ENCODE peak calls at places on chromosomes 4 and X, in four cellular contexts. I is tibial artery, C is vagina, F is cardiac fibroblast. M is an unnamed sample.

GRCh38 chrX:13646154-13646549 is 6.8 kb upstream of the TCEANC start:
- DNase-seq in F (peak; percentile 72), C (no peak), I (peak; percentile 58), M (peak; percentile 37)

GRCh38 chr4:123741906-123742305 is 345.3 kb downstream of the SPRY1 start:
- DNase-seq in C (no peak), F (peak; percentile 55), I (no peak), M (no peak)

GRCh38 chr4:925771-926500 is 6.2 kb downstream of the GAK start:
- DNase-seq in I (no peak), C (no peak), F (no peak), M (no peak)

GRCh38 chrX:25524150-25524549 is 508.4 kb upstream of the ARX start:
- DNase-seq in F (peak; percentile 69), I (no peak), C (no peak), M (peak; percentile 45)

GRCh38 chr4:69025191-69025998 is 70.9 kb upstream of the UGT2B7 start:
- DNase-seq in F (no peak), I (no peak), C (no peak), M (no peak)

GRCh38 chr4:43680416-43680815 is 768.2 kb downstream of the KCTD8 start:
- DNase-seq in F (no peak), C (no peak), I (no peak), M (no peak)

GRCh38 chrX:31038585-31039326 is 33.1 kb downstream of the FTHL17 start:
- DNase-seq in I (peak; percentile 20), C (no peak), F (peak; percentile 61), M (peak; percentile 14)

GRCh38 chrX:11474576-11474975 is 181.4 kb downstream of the AMELX start:
- DNase-seq in C (no peak), I (peak; percentile 21), F (peak; percentile 61), M (no peak)

GRCh38 chr4:181701911-181702310 is 541.3 kb upstream of the TENM3 start:
- DNase-seq in C (no peak), I (no peak), F (no peak), M (no peak)

GRCh38 chrX:3950373-3950772 is 236.9 kb upstream of the PRKX start:
- DNase-seq in I (no peak), F (no peak), C (no peak), M (no peak)

GRCh38 chrX:75603833-75604232 is 81.0 kb upstream of the ZDHHC15 start:
- DNase-seq in C (no peak), F (peak; percentile 33), I (no peak), M (peak; percentile 20)

GRCh38 chr4:65661469-65661868 is 8.8 kb downstream of the EPHA5 start:
- DNase-seq in C (no peak), I (no peak), F (no peak), M (no peak)

GRCh38 chrX:29281078-29281742 is 694.0 kb downstream of the IL1RAPL1 start:
- DNase-seq in C (no peak), I (no peak), F (no peak), M (no peak)

GRCh38 chr4:40196724-40197281 is at the start of gene RHOH:
- DNase-seq in I (no peak), F (no peak), C (no peak), M (no peak)

GRCh38 chrX:40167240-40168182 is 69.8 kb upstream of the BCOR start:
- DNase-seq in C (no peak), F (no peak), I (no peak), M (no peak)

GRCh38 chr4:147831452-147832192 is 99.7 kb downstream of the ARHGAP10 start:
- DNase-seq in F (peak; percentile 94), C (no peak), I (peak; percentile 78), M (peak; percentile 94)

DNA sequence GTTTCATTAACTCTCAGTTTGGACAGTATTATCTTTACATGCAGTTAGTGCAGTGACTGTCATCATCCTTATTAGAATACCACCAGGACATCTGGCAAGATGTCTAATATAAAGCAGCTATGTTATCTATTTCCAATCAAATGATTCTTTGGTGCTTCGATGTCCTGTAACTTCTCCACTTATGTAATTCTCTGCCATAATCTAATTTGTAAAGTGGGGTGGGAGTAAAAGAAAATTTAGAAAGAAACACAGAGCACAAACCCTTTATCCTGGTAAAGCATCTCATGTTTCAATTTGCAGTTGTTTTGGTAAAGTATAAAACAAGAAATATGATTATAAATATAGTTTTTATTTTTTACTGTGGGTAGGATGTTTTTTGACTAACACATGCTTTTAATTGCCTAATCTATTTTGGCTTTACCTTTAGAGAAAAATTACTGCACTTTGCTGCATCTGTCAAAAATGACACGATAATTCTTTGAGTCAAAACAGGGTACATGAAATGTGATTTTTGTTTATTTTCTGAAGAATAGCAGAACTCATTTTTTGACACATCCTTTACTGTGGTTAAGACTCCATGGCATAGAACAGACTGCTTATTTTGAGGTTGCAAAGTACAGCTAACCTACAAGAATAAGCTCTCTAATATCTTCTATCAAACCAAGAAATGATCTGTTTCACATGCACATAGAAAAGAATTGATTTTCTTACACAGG is 382.9 kb downstream of the RPA4 start:
- DNase-seq in I (no peak), F (no peak), C (no peak), M (no peak)
- TF ChIP-seq CTCF in I (no peak), F (no peak), C (no peak), M (no peak)

DNA sequence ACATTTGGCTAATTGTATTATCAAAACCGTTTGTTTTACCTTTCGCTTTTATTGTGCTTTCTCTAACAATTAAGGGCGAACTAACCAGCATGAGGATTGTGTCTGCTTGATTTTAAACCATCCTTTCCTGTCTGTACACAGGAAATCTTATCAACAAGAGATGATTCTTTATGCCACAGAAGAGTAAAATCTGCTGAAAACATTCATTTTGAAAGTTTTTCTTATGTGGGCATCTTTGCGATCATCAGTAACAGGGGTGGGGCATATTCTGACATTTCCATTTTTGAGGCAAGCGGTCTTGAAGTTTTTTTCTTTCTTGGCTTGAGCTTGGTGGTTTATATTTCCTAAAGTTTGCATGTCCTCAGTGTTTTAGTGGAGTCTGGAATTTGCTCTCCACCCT is 26.5 kb downstream of the NFKB1 start:
- DNase-seq in C (no peak), I (no peak), F (no peak), M (no peak)
- H3K4me3 ChIP-seq in C (no peak overlapping the region), I (no peak overlapping the region), F (no peak overlapping the region), M (no peak overlapping the region)

DNA sequence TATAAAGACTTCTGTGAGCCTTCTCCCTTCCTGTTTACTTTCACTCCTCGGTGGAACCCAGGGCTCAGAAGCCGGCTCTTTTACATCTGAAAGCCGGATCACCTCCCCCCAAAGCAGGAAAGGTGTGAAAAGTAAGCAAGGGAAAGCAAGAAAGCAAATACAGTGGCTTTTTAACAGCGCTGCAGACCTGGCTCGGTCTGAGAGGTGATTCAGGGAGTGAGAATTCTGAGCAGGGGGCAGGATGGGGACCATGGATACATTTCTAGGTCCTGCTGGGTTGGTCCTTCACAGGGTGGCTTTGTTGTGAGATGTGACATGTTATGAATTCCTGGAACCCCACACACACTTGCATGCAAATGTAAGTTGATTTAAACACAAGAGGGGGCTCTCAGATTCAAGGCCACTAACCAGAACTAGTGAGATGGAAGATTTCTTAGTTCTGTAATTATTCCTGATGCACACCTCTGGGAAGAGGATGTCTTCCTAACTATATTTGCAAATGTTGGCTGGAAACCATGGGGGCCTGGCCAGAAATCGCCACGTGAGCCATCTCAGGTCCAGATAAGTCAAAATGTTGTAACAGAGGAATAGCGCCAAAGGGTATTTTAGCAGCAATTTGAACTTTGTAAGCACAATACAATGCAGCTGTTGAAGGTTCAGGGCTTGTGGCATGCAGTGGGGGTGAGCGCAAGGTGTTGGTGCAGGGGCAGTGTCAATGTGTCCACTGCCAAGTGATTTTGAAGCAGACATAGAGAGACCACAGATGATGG is 670.1 kb upstream of the LCORL start:
- DNase-seq in F (no peak), C (no peak), I (no peak), M (no peak)
- TF ChIP-seq CTCF in F (no peak), C (no peak), I (no peak), M (no peak)

DNA sequence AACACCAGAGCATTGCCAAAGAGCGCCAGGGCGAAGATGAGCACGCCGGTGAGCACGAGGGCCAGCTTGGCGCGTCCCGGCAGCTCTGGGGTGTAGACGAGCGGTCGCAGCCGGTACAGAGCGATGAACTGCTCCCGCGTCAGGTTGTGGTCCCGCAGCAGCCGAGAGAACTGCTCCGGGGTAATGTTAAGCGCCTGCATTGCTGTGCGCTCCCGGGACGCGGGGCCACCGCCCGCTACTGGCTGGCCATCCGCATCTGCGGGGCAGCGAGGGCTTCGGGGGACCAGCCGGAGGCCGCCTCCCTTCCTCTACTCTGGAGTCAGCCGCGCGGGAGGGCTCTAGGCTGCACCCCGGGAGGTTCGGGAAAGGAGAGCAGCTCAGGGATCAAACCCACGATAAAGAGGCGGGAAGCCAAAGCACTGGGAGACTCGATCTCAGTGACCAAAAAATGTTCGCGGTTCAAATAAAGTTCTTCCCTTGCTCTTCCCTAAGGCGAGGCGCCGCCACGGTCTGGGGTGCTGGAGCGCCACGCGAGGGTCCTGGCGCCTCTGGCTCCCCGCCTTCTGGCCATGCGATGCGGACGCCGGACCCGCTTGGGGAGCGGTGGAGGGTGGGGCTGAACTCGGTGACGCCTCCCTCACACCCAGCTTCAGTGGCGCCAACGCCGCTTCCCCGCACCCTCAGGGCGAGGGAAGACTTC is at the start of gene QRFPR:
- DNase-seq in I (no peak), C (no peak), F (peak; percentile 10), M (peak; percentile 12)
- H3K4me3 ChIP-seq in I (peak within 1 kb of the TSS; percentile 38), C (peak within 1 kb of the TSS; percentile 9), F (peak within 1 kb of the TSS; percentile 17), M (peak within 1 kb of the TSS; percentile 7)

GRCh38 chr4:67550491-67551256 is 5.4 kb upstream of the CENPC start:
- DNase-seq in I (no peak), C (no peak), F (no peak), M (no peak)

GRCh38 chr4:67545199-67545995 is at the start of gene CENPC:
- DNase-seq in F (peak; percentile 98), I (peak; percentile 98), C (no peak), M (peak; percentile 93)

GRCh38 chr4:67545996-67546356 is 673 bp upstream of the CENPC start:
- DNase-seq in I (no peak), C (no peak), F (no peak), M (no peak)

GRCh38 chr4:67546971-67547370 is 1.7 kb upstream of the CENPC start:
- DNase-seq in C (no peak), F (no peak), I (no peak), M (no peak)

GRCh38 chr4:67549123-67549522 is 3.8 kb upstream of the CENPC start:
- DNase-seq in F (peak; percentile 40), I (no peak), C (no peak), M (peak; percentile 71)
- TF ChIP-seq CTCF in F (peak; percentile 12), I (no peak), C (no peak), M (peak; percentile 37)

DNA sequence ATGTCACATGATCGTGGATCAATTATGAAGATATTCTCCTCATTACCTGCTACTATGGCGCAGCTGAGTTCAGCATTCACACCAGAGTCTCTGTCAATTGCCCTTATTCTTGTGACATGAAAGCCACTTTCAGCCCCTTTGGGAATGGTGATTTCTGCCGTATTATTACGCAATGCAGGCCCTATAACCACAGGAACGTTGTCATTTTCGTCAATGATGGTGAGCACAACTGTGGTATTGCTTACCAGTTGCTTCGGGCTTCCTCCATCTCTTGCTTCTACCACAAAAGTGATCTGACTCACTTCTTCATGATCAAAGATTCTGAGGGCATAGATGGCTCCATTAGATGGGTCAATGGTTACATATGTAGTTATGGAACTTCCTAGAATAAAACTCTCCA is 2.1 kb downstream of the PCDH18 start:
- DNase-seq in I (no peak), C (no peak), F (peak; percentile 83), M (no peak)
- H3K4me3 ChIP-seq in I (peak overlapping the region; percentile 67), C (peak overlapping the region; percentile 67), F (peak overlapping the region; percentile 74), M (no peak overlapping the region)

GRCh38 chr4:31023724-31024123 is 303.6 kb downstream of the PCDH7 start:
- DNase-seq in F (no peak), I (no peak), C (no peak), M (no peak)
- TF ChIP-seq CTCF in F (no peak), I (no peak), C (no peak), M (no peak)